ENCODE peak calls at places on chromosomes 6 and 20, in four cellular contexts. P, U, H and W are unnamed samples.

GRCh38 chr6:125200986-125201385 is 47.4 kb downstream of the TPD52L1 start:
- DNase-seq in P (no peak), U (no peak), H (no peak), W (no peak)

GRCh38 chr6:40852667-40853383 is 186.2 kb downstream of the UNC5CL start:
- DNase-seq in P (no peak), U (no peak), H (no peak), W (peak)

GRCh38 chr6:17630511-17631073 is 30.5 kb downstream of the FAM8A1 start:
- DNase-seq in P (no peak), U (peak), H (no peak), W (peak)

GRCh38 chr6:169852504-169853195 is 101.2 kb downstream of the ERMARD start:
- DNase-seq in P (no peak), U (no peak), H (no peak), W (no peak)

GRCh38 chr6:108736832-108737231 is 111.4 kb upstream of the ARMC2 start:
- DNase-seq in P (no peak), U (peak), H (peak), W (peak)

GRCh38 chr6:10033223-10033829 is 381.5 kb downstream of the TFAP2A start:
- DNase-seq in P (no peak), U (no peak), H (no peak), W (no peak)

GRCh38 chr20:54133434-54134427 is 40.1 kb downstream of the CYP24A1 start:
- DNase-seq in P (no peak), U (peak), H (peak), W (peak)

GRCh38 chr6:169993861-169994481 is 242.5 kb downstream of the ERMARD start:
- DNase-seq in P (no peak), U (no peak), H (no peak), W (no peak)

GRCh38 chr6:145731432-145731831 is 3.9 kb downstream of the EPM2A start:
- DNase-seq in P (no peak), U (no peak), H (peak), W (no peak)

GRCh38 chr6:14270925-14271791 is 153.6 kb downstream of the CD83 start:
- DNase-seq in P (no peak), U (peak), H (peak), W (peak)

GRCh38 chr6:49233483-49233882 is 229.6 kb downstream of the MMUT start:
- DNase-seq in P (no peak), U (no peak), H (no peak), W (no peak)

GRCh38 chr6:150403458-150404245 is 34.8 kb downstream of the IYD start:
- DNase-seq in P (no peak), U (peak), H (peak), W (peak)

GRCh38 chr20:11520596-11520995 is 397.1 kb upstream of the BTBD3 start:
- DNase-seq in P (no peak), U (no peak), H (no peak), W (no peak)

GRCh38 chr6:111674413-111674812 is 68.7 kb upstream of the TRAF3IP2 start:
- DNase-seq in P (no peak), U (no peak), H (no peak), W (no peak)

GRCh38 chr6:111673871-111674270 is 68.2 kb upstream of the TRAF3IP2 start:
- DNase-seq in P (no peak), U (no peak), H (no peak), W (no peak)

GRCh38 chr6:111676383-111676782 is 70.7 kb upstream of the TRAF3IP2 start:
- DNase-seq in P (no peak), U (no peak), H (no peak), W (no peak)

GRCh38 chr6:111673086-111673485 is 67.4 kb upstream of the TRAF3IP2 start:
- DNase-seq in P (no peak), U (no peak), H (no peak), W (no peak)

DNA sequence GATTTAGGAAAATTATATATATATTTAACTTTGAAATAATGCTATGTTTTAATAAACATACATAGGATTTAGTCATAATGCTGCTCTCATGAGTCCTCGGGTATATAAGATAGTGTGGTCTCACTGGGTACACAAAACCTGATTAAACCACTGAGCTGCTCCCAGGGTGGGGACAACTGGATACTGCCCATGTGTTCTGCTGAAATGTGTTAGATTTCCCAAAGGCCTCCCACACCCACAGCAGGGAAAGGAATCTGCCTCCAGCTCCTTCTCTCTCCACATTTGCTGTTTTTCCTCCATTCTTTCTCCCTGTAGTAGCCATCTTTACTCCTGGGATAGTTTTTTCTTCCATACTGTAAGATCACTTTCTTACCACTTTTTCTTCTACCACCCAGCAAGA is 69.2 kb upstream of the TRAF3IP2 start:
- DNase-seq in P (no peak), U (no peak), H (no peak), W (no peak)
- TF ChIP-seq CTCF in P (no peak), U (no peak), H (no peak), W (no peak)

GRCh38 chr6:31712296-31712695 is 2.9 kb upstream of the LY6G6D start:
- DNase-seq in P (no peak), U (no peak), H (no peak), W (no peak)

GRCh38 chr6:31713465-31713864 is 1.7 kb upstream of the LY6G6D start:
- DNase-seq in P (no peak), U (no peak), H (no peak), W (no peak)

GRCh38 chr6:31715022-31715683 is at the start of gene LY6G6D:
- DNase-seq in P (no peak), U (no peak), H (no peak), W (no peak)

GRCh38 chr6:31711233-31711632 is 3.9 kb upstream of the LY6G6D start:
- DNase-seq in P (no peak), U (no peak), H (no peak), W (no peak)

GRCh38 chr6:31713991-31714684 is 1.0 kb upstream of the LY6G6D start:
- DNase-seq in P (no peak), U (no peak), H (no peak), W (no peak)
- H3K4me3 ChIP-seq in P (no peak), U (no peak), H (no peak), W (no peak)

GRCh38 chr6:118914598-118914997 is 20.4 kb downstream of the MCM9 start:
- DNase-seq in P (no peak), U (no peak), H (no peak), W (no peak)

GRCh38 chr6:118917550-118918321 is 17.2 kb downstream of the MCM9 start:
- DNase-seq in P (no peak), U (no peak), H (no peak), W (no peak)

GRCh38 chr6:118912646-118913045 is 18.7 kb downstream of the ASF1A start:
- DNase-seq in P (no peak), U (no peak), H (no peak), W (no peak)

GRCh38 chr6:118908441-118908840 is 14.5 kb downstream of the ASF1A start:
- DNase-seq in P (no peak), U (no peak), H (no peak), W (peak)

GRCh38 chr6:118913161-118913560 is 19.2 kb downstream of the ASF1A start:
- DNase-seq in P (no peak), U (no peak), H (no peak), W (no peak)
- TF ChIP-seq CTCF in P (no peak), U (no peak), H (no peak), W (peak)

GRCh38 chr20:25025091-25025861 is 32.7 kb downstream of the ACSS1 start:
- DNase-seq in P (no peak), U (no peak), H (no peak), W (no peak)
- H3K4me3 ChIP-seq in P (no peak), U (no peak), H (no peak), W (no peak)

GRCh38 chr20:34522969-34523871 is 7.0 kb downstream of the DYNLRB1 start:
- DNase-seq in P (peak), U (peak), H (peak), W (peak)
- TF ChIP-seq CTCF in P (peak), U (peak), H (peak), W (peak)

GRCh38 chr20:37411408-37412306 is 65.7 kb downstream of the SRC start:
- DNase-seq in P (no peak), U (no peak), H (no peak), W (no peak)
- H3K4me3 ChIP-seq in P (peak), U (peak), H (peak), W (peak)

GRCh38 chr6:161038229-161039003 is 46.8 kb downstream of the MAP3K4 start:
- DNase-seq in P (no peak), U (peak), H (peak), W (peak)
- TF ChIP-seq CTCF in P (no peak), U (peak), H (peak), W (peak)

GRCh38 chr20:14341782-14342181 is 4.4 kb upstream of the FLRT3 start:
- DNase-seq in P (peak), U (peak), H (peak), W (peak)
- H3K4me3 ChIP-seq in P (no peak), U (no peak), H (no peak), W (no peak)

GRCh38 chr20:60976913-60977312 is 275.1 kb upstream of the CDH4 start:
- DNase-seq in P (no peak), U (no peak), H (no peak), W (no peak)
- TF ChIP-seq CTCF in P (no peak), U (no peak), H (no peak), W (no peak)